ENCODE peak calls at places on chromosomes 3 and 15, in five cellular contexts. B is tibial nerve, S is endodermal cell, N is cardiac fibroblast, Q is WERI-Rb-1. A is an unnamed sample.

GRCh38 chr3:124444075-124444474 is 286.2 kb upstream of the UMPS start:
- DNase-seq in B (no peak), S (no peak), N (no peak), Q (no peak), A (no peak)

GRCh38 chr3:180180795-180181194 is 144.1 kb upstream of the PEX5L start:
- DNase-seq in B (no peak), S (no peak), N (peak), Q (no peak), A (no peak)

GRCh38 chr3:186669378-186670084 is 3.7 kb downstream of the HRG start:
- DNase-seq in B (no peak), S (no peak), N (peak), Q (no peak), A (no peak)

GRCh38 chr15:33084661-33085060 is 109.9 kb downstream of the FMN1 start:
- DNase-seq in B (no peak), S (no peak), N (no peak), Q (no peak), A (no peak)

GRCh38 chr3:125478321-125478720 is 41.7 kb downstream of the SNX4 start:
- DNase-seq in B (no peak), S (no peak), N (peak), Q (no peak), A (no peak)

GRCh38 chr15:83446904-83447708 is at the start of gene SH3GL3:
- DNase-seq in B (peak), S (peak), N (peak), Q (peak), A (no peak)

GRCh38 chr15:74333093-74333492 is 34.4 kb downstream of the CYP11A1 start:
- DNase-seq in B (no peak), S (no peak), N (no peak), Q (no peak), A (no peak)

GRCh38 chr3:175456496-175456895 is 597.4 kb downstream of the NAALADL2 start:
- DNase-seq in B (no peak), S (no peak), N (peak), Q (no peak), A (no peak)

GRCh38 chr3:78659386-78659987 is 1108.3 kb downstream of the ROBO1 start:
- DNase-seq in B (peak), S (no peak), N (peak), Q (no peak), A (peak)

GRCh38 chr3:157427906-157428305 is 8.7 kb upstream of the PTX3 start:
- DNase-seq in B (no peak), S (no peak), N (no peak), Q (no peak), A (no peak)

GRCh38 chr15:48190932-48191573 is 412 bp upstream of the CTXN2 start:
- DNase-seq in B (peak), S (peak), N (peak), Q (no peak), A (no peak)

GRCh38 chr3:196774191-196774820 is 34.6 kb downstream of the PAK2 start:
- DNase-seq in B (no peak), S (no peak), N (peak), Q (no peak), A (no peak)

GRCh38 chr3:140686128-140686527 is 8.3 kb downstream of the TRIM42 start:
- DNase-seq in B (no peak), S (no peak), N (no peak), Q (no peak), A (no peak)

GRCh38 chr3:145368748-145369147 is 792.2 kb downstream of the PLOD2 start:
- DNase-seq in B (no peak), S (no peak), N (no peak), Q (no peak), A (no peak)

GRCh38 chr3:185498503-185499396 is at the start of gene TMEM41A:
- DNase-seq in B (peak), S (peak), N (peak), Q (peak), A (peak)

GRCh38 chr15:38145671-38146111 is 106.9 kb upstream of the SPRED1 start:
- DNase-seq in B (no peak), S (no peak), N (peak), Q (no peak), A (no peak)

GRCh38 chr15:70512772-70513362 is 250.5 kb downstream of the UACA start:
- DNase-seq in B (no peak), S (peak), N (peak), Q (peak), A (peak)

GRCh38 chr3:20700702-20701101 is 514.7 kb upstream of the SGO1 start:
- DNase-seq in B (no peak), S (no peak), N (no peak), Q (no peak), A (no peak)

GRCh38 chr3:194983121-194983520 is 287.8 kb downstream of the XXYLT1 start:
- DNase-seq in B (no peak), S (no peak), N (no peak), Q (no peak), A (no peak)

GRCh38 chr3:169082076-169082475 is 581.4 kb downstream of the MECOM start:
- DNase-seq in B (no peak), S (no peak), N (peak), Q (no peak), A (no peak)

GRCh38 chr3:42189071-42189470 is 76.9 kb downstream of the CCK start:
- DNase-seq in B (no peak), S (no peak), N (no peak), Q (no peak), A (no peak)

GRCh38 chr3:14879161-14879888 is 60.6 kb downstream of the FGD5 start:
- DNase-seq in B (no peak), S (peak), N (peak), Q (no peak), A (no peak)

GRCh38 chr15:29090617-29091466 is 178.8 kb downstream of the NSMCE3 start:
- DNase-seq in B (no peak), S (peak), N (peak), Q (peak), A (no peak)

GRCh38 chr3:194986208-194987043 is 284.5 kb downstream of the XXYLT1 start:
- DNase-seq in B (no peak), S (no peak), N (no peak), Q (no peak), A (no peak)

GRCh38 chr3:11522398-11522715 is 121.4 kb downstream of the VGLL4 start:
- DNase-seq in B (no peak), S (no peak), N (peak), Q (no peak), A (no peak)

GRCh38 chr3:115074502-115074901 is 72.6 kb downstream of the ZBTB20 start:
- DNase-seq in B (no peak), S (no peak), N (peak), Q (no peak), A (no peak)

GRCh38 chr15:57522148-57522547 is 69.6 kb upstream of the MYZAP start:
- DNase-seq in B (no peak), S (no peak), N (no peak), Q (no peak), A (no peak)

GRCh38 chr3:133408366-133408765 is 8.5 kb downstream of the BFSP2 start:
- DNase-seq in B (no peak), S (no peak), N (peak), Q (no peak), A (no peak)

GRCh38 chr15:56817690-56818089 is 84.4 kb upstream of the ZNF280D start:
- DNase-seq in B (no peak), S (no peak), N (no peak), Q (no peak), A (no peak)

GRCh38 chr3:183208260-183208659 is 44.8 kb upstream of the B3GNT5 start:
- DNase-seq in B (no peak), S (no peak), N (no peak), Q (no peak), A (no peak)

DNA sequence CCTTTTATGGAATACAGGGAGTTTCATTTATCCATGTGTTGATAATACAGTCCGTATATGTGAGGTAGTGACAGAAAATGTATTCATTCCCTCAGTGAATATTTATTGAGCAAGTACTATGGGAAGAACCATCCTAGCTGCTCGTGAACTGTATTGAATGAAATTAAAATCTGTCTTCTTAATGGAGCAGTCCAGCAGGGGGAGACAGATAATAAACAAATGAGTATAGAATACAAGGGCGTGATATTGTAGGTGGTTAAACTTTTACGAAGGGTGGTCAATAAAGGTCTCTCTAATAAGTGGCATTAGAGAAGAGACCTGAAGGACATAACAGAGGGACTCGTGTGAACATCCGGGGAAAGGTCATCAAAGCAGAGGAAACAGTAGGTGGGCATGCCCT is 62.7 kb upstream of the OSTN start:
- DNase-seq in B (peak), S (no peak), N (peak), Q (no peak), A (no peak)
- TF ChIP-seq CTCF in B (no peak), S (peak), N (peak), Q (no peak), A (peak)

GRCh38 chr15:52111517-52112202 is 915 bp downstream of the BCL2L10 start:
- DNase-seq in B (no peak), S (peak), N (no peak), Q (no peak), A (no peak)

GRCh38 chr15:52114256-52114655 is 1.7 kb upstream of the BCL2L10 start:
- DNase-seq in B (no peak), S (peak), N (no peak), Q (no peak), A (no peak)

GRCh38 chr15:52113246-52113645 is 671 bp upstream of the BCL2L10 start:
- DNase-seq in B (no peak), S (peak), N (peak), Q (no peak), A (no peak)

GRCh38 chr15:52113708-52114107 is 1.1 kb upstream of the BCL2L10 start:
- DNase-seq in B (no peak), S (peak), N (no peak), Q (no peak), A (no peak)

DNA sequence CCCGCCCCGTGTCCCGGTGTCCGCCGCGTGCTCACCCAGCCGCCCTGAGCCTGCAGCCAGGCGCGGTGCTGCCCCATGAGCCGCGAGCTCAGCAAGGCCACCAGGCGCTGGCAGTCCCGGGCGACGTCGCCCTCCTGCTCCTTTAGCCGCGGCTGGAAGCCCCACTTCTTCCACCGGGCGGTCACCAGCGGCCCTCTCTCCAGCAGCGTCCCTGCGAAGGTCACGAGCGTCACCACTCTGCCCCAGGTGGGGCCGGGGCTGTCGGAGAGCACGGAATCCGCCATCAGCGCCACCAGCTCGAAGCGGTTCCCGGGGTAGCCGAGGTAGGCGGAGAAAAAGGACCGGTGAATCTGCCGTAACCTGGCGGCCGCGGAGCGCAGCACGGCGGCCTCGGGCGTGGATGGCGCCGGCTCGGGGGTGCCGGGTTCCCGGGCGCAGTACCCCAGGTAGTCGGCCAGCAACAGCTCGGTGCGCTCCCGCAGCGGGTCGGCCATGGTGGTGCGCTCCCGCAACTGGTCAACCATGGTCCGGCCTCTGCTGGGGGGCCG is 298 bp downstream of the BCL2L10 start:
- DNase-seq in B (no peak), S (peak), N (no peak), Q (no peak), A (no peak)
- H3K4me3 ChIP-seq in B (peak), S (no peak), N (peak), Q (no peak), A (peak)

GRCh38 chr15:84823580-84823878 is 6.4 kb downstream of the ALPK3 start:
- DNase-seq in B (no peak), S (no peak), N (no peak), Q (no peak), A (no peak)

GRCh38 chr15:84819291-84819768 is 2.2 kb downstream of the ALPK3 start:
- DNase-seq in B (no peak), S (peak), N (no peak), Q (no peak), A (no peak)

GRCh38 chr15:84819791-84820190 is 2.6 kb downstream of the ALPK3 start:
- DNase-seq in B (no peak), S (no peak), N (no peak), Q (no peak), A (no peak)

GRCh38 chr15:84822774-84823579 is 5.8 kb downstream of the ALPK3 start:
- DNase-seq in B (no peak), S (no peak), N (no peak), Q (no peak), A (no peak)

GRCh38 chr15:84821501-84822021 is 4.4 kb downstream of the ALPK3 start:
- DNase-seq in B (no peak), S (no peak), N (peak), Q (no peak), A (no peak)
- TF ChIP-seq CTCF in B (no peak), S (no peak), N (peak), Q (no peak), A (peak)

GRCh38 chr3:67595424-67595823 is 59.0 kb downstream of the SUCLG2 start:
- DNase-seq in B (no peak), S (no peak), N (no peak), Q (no peak), A (no peak)

GRCh38 chr3:67598814-67599556 is 55.4 kb downstream of the SUCLG2 start:
- DNase-seq in B (no peak), S (no peak), N (no peak), Q (no peak), A (no peak)

DNA sequence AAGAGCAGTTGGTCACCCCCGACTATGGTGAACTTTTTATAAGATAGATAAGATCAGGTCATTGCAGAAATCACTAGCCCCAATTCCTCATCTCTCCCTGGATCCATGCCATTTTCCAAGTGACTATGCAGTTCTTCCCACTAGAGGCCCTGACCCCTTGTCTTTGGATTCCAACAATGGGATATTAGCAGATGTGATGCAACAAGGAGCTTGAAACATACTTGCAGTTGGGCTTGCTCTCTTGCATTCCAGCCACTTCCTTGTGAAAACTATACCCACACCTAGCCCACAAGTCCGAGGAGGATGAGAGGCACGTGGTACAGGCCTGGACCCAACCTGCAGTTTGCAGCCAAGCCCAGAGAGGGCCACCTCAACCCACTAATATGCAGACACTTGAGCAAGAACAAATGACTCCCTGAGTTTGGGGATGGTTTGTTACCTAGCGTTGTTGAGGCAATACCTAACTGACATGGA is 60.6 kb downstream of the SUCLG2 start:
- DNase-seq in B (no peak), S (peak), N (peak), Q (no peak), A (no peak)
- H3K4me3 ChIP-seq in B (no peak), S (no peak), N (no peak), Q (no peak), A (no peak)

GRCh38 chr3:46935168-46935858 is 41.2 kb downstream of the CCDC12 start:
- DNase-seq in B (peak), S (peak), N (peak), Q (peak), A (no peak)
- TF ChIP-seq CTCF in B (peak), S (peak), N (peak), Q (no peak), A (no peak)

GRCh38 chr3:97969541-97969940 is 2.7 kb downstream of the RIOX2 start:
- DNase-seq in B (no peak), S (no peak), N (no peak), Q (no peak), A (no peak)
- H3K4me3 ChIP-seq in B (no peak), S (no peak), N (no peak), Q (no peak), A (no peak)

GRCh38 chr3:188036375-188036985 is 117.5 kb upstream of the LPP start:
- DNase-seq in B (no peak), S (no peak), N (no peak), Q (no peak), A (no peak)

GRCh38 chr3:188034989-188035388 is 119.0 kb upstream of the LPP start:
- DNase-seq in B (no peak), S (no peak), N (no peak), Q (no peak), A (no peak)

GRCh38 chr3:188026191-188026968 is 127.6 kb upstream of the LPP start:
- DNase-seq in B (no peak), S (no peak), N (no peak), Q (no peak), A (no peak)

GRCh38 chr3:188025555-188025954 is 128.4 kb upstream of the LPP start:
- DNase-seq in B (no peak), S (no peak), N (no peak), Q (no peak), A (no peak)

DNA sequence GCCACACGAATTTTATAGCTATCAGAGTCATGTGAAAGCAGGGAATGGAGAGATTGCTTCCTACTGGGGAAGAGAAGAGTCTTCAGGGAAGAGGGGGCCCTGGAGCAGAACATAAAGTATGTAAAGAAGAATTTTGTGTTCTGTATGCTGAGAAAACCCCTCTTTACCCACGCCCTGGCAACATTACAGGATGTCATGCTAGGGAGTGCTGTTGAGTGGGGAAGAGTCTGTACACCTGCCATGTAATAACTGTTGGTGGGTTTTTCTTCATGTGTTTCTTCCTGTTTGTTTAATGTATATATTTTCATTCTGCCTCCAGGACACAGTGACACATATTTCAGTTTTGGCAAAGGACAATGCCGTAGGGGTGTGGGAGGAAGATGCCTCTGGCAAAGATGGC is 122.9 kb upstream of the LPP start:
- DNase-seq in B (no peak), S (no peak), N (no peak), Q (no peak), A (no peak)
- TF ChIP-seq CTCF in B (no peak), S (no peak), N (no peak), Q (no peak), A (no peak)

GRCh38 chr15:64232400-64232799 is 69.6 kb upstream of the PPIB start:
- DNase-seq in B (no peak), S (no peak), N (peak), Q (no peak), A (no peak)
- H3K4me3 ChIP-seq in B (no peak), S (no peak), N (no peak), Q (no peak), A (no peak)

GRCh38 chr15:64690578-64691296 is 84.7 kb downstream of the RBPMS2 start:
- DNase-seq in B (no peak), S (no peak), N (no peak), Q (no peak), A (no peak)
- TF ChIP-seq CTCF in B (no peak), S (peak), N (no peak), Q (no peak), A (peak)